ENCODE peak calls at places on chromosomes 3 and 15, in seven cellular contexts. V, L, H, Q, B, S and I are unnamed samples.
A peak's percentile ranks its signal among the peaks of the same experiment; 100 is the strongest.

GRCh38 chr3:30199096-30199734 is 407.2 kb upstream of the TGFBR2 start:
- DNase-seq in L (peak; percentile 71), H (peak; percentile 30), Q (peak; percentile 76), S (peak; percentile 77), V (peak; percentile 56), B (peak; percentile 77), I (peak; percentile 82)

GRCh38 chr3:189267981-189268613 is 96.3 kb downstream of the TPRG1 start:
- DNase-seq in B (no peak), V (no peak), Q (no peak), S (peak; percentile 24), L (peak; percentile 19), H (peak; percentile 62), I (peak; percentile 40)

GRCh38 chr15:50066202-50066601 is 52.8 kb downstream of the ATP8B4 start:
- DNase-seq in H (no peak), S (peak; percentile 57), B (no peak), Q (no peak), L (peak; percentile 29), V (no peak), I (no peak)

GRCh38 chr15:84653584-84653909 is 536 bp downstream of the WDR73 start:
- DNase-seq in H (no peak), Q (no peak), L (no peak), B (no peak), V (no peak), S (no peak), I (no peak)

GRCh38 chr3:160808838-160809237 is 52.8 kb downstream of the PPM1L start:
- DNase-seq in V (no peak), B (no peak), L (no peak), H (no peak), Q (peak; percentile 57), S (no peak), I (no peak)

GRCh38 chr3:105970283-105970682 is 101.5 kb upstream of the CBLB start:
- DNase-seq in B (peak; percentile 40), Q (no peak), V (no peak), S (peak; percentile 89), H (peak; percentile 26), L (peak; percentile 48), I (peak; percentile 92)

GRCh38 chr3:126355251-126355650 is 2.0 kb downstream of the KLF15 start:
- DNase-seq in B (peak; percentile 43), H (no peak), S (no peak), V (peak; percentile 10), Q (no peak), L (no peak), I (no peak)

GRCh38 chr3:113741086-113741485 is 5.0 kb downstream of the NAA50 start:
- DNase-seq in S (no peak), V (peak; percentile 14), H (no peak), B (no peak), Q (no peak), L (no peak), I (no peak)

GRCh38 chr15:80317389-80318169 is 65.6 kb upstream of the CTXND1 start:
- DNase-seq in H (no peak), B (no peak), S (peak; percentile 96), L (peak; percentile 72), V (no peak), Q (peak; percentile 31), I (peak; percentile 83)

DNA sequence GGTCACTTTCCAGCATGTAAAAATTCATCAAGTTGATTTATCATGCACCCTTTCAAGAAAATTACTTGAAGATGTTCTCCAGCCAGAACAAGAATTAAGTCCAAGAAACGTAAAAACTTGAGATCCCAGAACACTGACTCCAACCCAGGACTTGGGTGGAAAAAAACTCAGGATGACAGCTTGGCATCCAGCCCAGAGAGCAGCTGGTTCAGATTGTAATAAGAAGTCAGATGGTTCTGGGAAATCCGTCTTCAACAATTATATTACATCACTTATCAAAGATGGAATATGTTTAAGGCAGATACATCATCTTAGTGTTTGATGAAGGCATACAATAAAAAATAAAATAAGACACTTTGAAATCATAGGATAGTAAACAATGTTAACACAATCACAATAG is 23.0 kb upstream of the DNAJC13 start:
- DNase-seq in Q (peak; percentile 40), L (no peak), B (no peak), H (no peak), V (no peak), S (peak; percentile 49), I (peak; percentile 85)
- H3K4me3 ChIP-seq in Q (no peak overlapping the region), L (no peak overlapping the region), B (no peak overlapping the region), H (no peak overlapping the region), V (no peak overlapping the region), S (no peak overlapping the region), I (no peak overlapping the region)

GRCh38 chr3:108505811-108506210 is 4.6 kb downstream of the MYH15 start:
- DNase-seq in V (no peak), B (no peak), S (no peak), L (no peak), Q (no peak), H (no peak), I (no peak)
- TF ChIP-seq CTCF in V (no peak), B (no peak), S (no peak), L (no peak), Q (peak; percentile 32), H (no peak), I (no peak)

DNA sequence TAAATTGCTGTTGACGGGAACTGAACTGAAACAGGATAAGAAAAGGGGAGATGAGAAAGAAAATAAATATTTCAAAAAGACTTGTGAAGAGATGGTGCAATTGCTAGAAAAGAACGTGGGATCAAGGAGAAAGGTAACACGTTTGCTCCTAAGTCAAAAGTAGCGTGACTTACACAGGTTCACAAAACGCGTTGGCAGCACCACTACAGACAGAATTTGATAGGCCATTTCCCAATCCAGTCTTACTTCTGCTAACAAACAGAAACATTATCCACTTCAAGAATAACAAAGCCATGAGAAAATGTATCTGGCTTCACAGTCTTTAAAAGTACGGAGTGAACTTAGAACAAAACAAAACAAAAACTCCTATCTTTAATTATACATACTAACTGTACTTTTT is 75.5 kb downstream of the DPH6 start:
- DNase-seq in H (no peak), L (no peak), V (no peak), S (no peak), B (no peak), Q (no peak), I (no peak)
- H3K4me3 ChIP-seq in H (no peak overlapping the region), L (no peak overlapping the region), V (no peak overlapping the region), S (no peak overlapping the region), B (no peak overlapping the region), Q (no peak overlapping the region), I (no peak overlapping the region)

GRCh38 chr3:71245052-71245488 is 338.5 kb downstream of the FOXP1 start:
- DNase-seq in Q (no peak), S (peak; percentile 85), H (no peak), B (peak; percentile 54), L (peak; percentile 75), V (no peak), I (peak; percentile 86)

GRCh38 chr3:71247948-71248315 is 335.6 kb downstream of the FOXP1 start:
- DNase-seq in Q (no peak), V (no peak), L (no peak), S (no peak), B (no peak), H (no peak), I (no peak)

GRCh38 chr3:71250026-71250425 is 333.5 kb downstream of the FOXP1 start:
- DNase-seq in B (no peak), H (no peak), S (peak; percentile 81), V (no peak), Q (no peak), L (peak; percentile 59), I (no peak)

GRCh38 chr3:71245971-71246860 is 337.3 kb downstream of the FOXP1 start:
- DNase-seq in L (no peak), B (no peak), S (no peak), Q (no peak), V (no peak), H (no peak), I (peak; percentile 52)

DNA sequence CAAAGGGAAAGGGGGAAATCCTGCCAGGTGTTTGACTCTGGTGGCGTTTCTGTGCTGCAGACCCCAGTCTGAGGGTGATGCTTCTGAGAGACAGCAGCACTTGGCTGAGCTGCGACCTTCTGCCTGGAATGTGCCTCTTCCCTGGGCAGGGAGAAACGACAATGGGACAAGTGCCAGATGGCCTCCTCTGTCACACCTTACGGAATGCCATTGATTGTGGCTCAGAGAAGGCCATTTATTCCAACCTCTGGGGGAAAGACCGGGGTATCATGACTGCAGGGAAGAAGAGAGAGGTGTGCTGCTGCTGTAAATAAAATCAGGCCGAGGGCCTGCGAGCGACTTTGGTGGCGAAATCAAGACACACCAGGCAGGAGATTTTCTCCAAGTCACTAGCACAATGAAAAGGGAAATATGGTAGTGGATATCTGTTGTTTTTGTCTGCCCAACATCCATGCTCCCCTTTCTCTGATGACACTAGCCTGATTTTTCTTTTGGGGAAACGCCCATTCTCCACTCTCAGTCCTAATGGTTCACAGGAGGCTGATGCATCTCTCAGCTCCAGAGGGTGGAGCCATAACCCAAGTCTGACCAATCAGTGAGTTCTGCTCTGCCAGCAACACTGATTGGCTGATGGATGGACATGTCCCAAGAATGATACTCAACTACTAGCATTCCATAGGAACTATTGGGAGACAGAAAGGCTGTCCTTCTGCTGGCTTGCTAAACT is 336.1 kb downstream of the FOXP1 start:
- DNase-seq in B (no peak), V (no peak), H (no peak), L (no peak), S (peak; percentile 66), Q (peak; percentile 24), I (peak; percentile 77)
- TF ChIP-seq CTCF in B (no peak), V (no peak), H (no peak), L (no peak), S (no peak), Q (peak; percentile 9), I (peak; percentile 10)

DNA sequence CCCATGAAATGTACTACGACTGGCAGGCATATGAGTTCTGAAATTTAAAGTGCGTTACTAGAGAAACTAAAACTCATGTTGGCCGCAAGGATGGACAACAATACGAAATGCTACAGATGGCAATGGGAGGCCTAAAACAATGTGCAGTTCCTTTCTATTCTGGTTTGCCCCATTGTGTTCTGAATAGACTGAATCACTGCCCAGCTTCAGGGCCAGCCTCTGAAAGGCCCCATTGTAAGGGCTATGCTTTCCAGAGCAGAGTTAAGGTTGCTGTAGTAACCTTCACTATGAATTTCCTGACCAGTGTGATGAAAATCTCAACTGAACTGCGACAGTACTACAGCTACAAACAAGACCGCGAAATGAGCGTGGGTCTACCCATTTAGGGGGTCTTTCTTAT is 80.3 kb downstream of the MYO1E start:
- DNase-seq in S (peak; percentile 79), V (no peak), L (peak; percentile 72), H (no peak), B (no peak), Q (no peak), I (peak; percentile 63)
- H3K4me3 ChIP-seq in S (no peak overlapping the region), V (no peak overlapping the region), L (no peak overlapping the region), H (no peak overlapping the region), B (no peak overlapping the region), Q (no peak overlapping the region), I (no peak overlapping the region)

GRCh38 chr3:157499342-157499963 is 3.8 kb downstream of the VEPH1 start:
- DNase-seq in H (peak; percentile 93), S (no peak), L (peak; percentile 22), Q (no peak), B (peak; percentile 85), V (peak; percentile 85), I (no peak)
- TF ChIP-seq CTCF in H (peak; percentile 43), S (no peak), L (no peak), Q (no peak), B (no peak), V (peak; percentile 44), I (peak; percentile 30)

GRCh38 chr3:155745795-155746550 is 1.1 kb upstream of the PLCH1 start:
- DNase-seq in S (no peak), V (no peak), B (peak; percentile 50), H (no peak), Q (no peak), L (peak; percentile 48), I (no peak)
- H3K4me3 ChIP-seq in S (no peak overlapping the region), V (no peak overlapping the region), B (peak overlapping the region; percentile 63), H (no peak overlapping the region), Q (peak overlapping the region; percentile 72), L (no peak overlapping the region), I (no peak overlapping the region)